ENCODE peak calls at places on chromosomes 6 and 20, in nine cellular contexts. One of them, this sample, is unnamed. For H3K27me3, the result is how much of the 10 kb centered on the place peaks cover.

GRCh38 chr6:16523550-16524379 is 237.5 kb downstream of the ATXN1 start:
- DNase-seq in neural progenitor cell: no peak
- DNase-seq in AG04450: peak
- DNase-seq in cardiac muscle cell: no peak
- DNase-seq in RWPE2: no peak
- DNase-seq in heart right ventricle: no peak
- DNase-seq in stomach: no peak
- DNase-seq in foreskin keratinocyte: no peak
- DNase-seq in PC-3: no peak
- DNase-seq in this sample: no peak

GRCh38 chr6:31579119-31579505 is 3.1 kb downstream of the LTB start:
- DNase-seq in neural progenitor cell: no peak
- DNase-seq in AG04450: no peak
- DNase-seq in cardiac muscle cell: no peak
- DNase-seq in RWPE2: no peak
- DNase-seq in heart right ventricle: no peak
- DNase-seq in stomach: no peak
- DNase-seq in foreskin keratinocyte: no peak
- DNase-seq in PC-3: no peak
- DNase-seq in this sample: no peak

GRCh38 chr6:117441824-117442264 is 16.1 kb upstream of the ROS1 start:
- DNase-seq in neural progenitor cell: no peak
- DNase-seq in AG04450: no peak
- DNase-seq in cardiac muscle cell: no peak
- DNase-seq in RWPE2: no peak
- DNase-seq in heart right ventricle: no peak
- DNase-seq in stomach: no peak
- DNase-seq in foreskin keratinocyte: peak
- DNase-seq in PC-3: peak
- DNase-seq in this sample: no peak

GRCh38 chr6:154494592-154494991 is 15.9 kb downstream of the CNKSR3 start:
- DNase-seq in neural progenitor cell: no peak
- DNase-seq in AG04450: no peak
- DNase-seq in cardiac muscle cell: no peak
- DNase-seq in RWPE2: no peak
- DNase-seq in heart right ventricle: no peak
- DNase-seq in stomach: no peak
- DNase-seq in foreskin keratinocyte: no peak
- DNase-seq in PC-3: no peak
- DNase-seq in this sample: no peak

GRCh38 chr6:134642217-134642616 is 307.7 kb downstream of the ALDH8A1 start:
- DNase-seq in neural progenitor cell: no peak
- DNase-seq in AG04450: peak
- DNase-seq in cardiac muscle cell: no peak
- DNase-seq in RWPE2: no peak
- DNase-seq in heart right ventricle: no peak
- DNase-seq in stomach: no peak
- DNase-seq in foreskin keratinocyte: peak
- DNase-seq in PC-3: no peak
- DNase-seq in this sample: peak

GRCh38 chr6:168442646-168443045 is 1.7 kb downstream of the SMOC2 start:
- DNase-seq in neural progenitor cell: peak
- DNase-seq in AG04450: no peak
- DNase-seq in cardiac muscle cell: peak
- DNase-seq in RWPE2: no peak
- DNase-seq in heart right ventricle: no peak
- DNase-seq in stomach: no peak
- DNase-seq in foreskin keratinocyte: no peak
- DNase-seq in PC-3: no peak
- DNase-seq in this sample: no peak

GRCh38 chr6:16095180-16095579 is 33.7 kb upstream of the MYLIP start:
- DNase-seq in neural progenitor cell: no peak
- DNase-seq in AG04450: no peak
- DNase-seq in cardiac muscle cell: no peak
- DNase-seq in RWPE2: no peak
- DNase-seq in heart right ventricle: no peak
- DNase-seq in stomach: no peak
- DNase-seq in foreskin keratinocyte: no peak
- DNase-seq in PC-3: no peak
- DNase-seq in this sample: no peak

GRCh38 chr6:138541793-138542481 is 42.6 kb upstream of the NHSL1 start:
- DNase-seq in neural progenitor cell: no peak
- DNase-seq in AG04450: no peak
- DNase-seq in cardiac muscle cell: no peak
- DNase-seq in RWPE2: no peak
- DNase-seq in heart right ventricle: no peak
- DNase-seq in stomach: no peak
- DNase-seq in foreskin keratinocyte: no peak
- DNase-seq in PC-3: no peak
- DNase-seq in this sample: no peak

GRCh38 chr6:129251669-129252376 is 368.9 kb downstream of the LAMA2 start:
- DNase-seq in neural progenitor cell: peak
- DNase-seq in AG04450: peak
- DNase-seq in cardiac muscle cell: peak
- DNase-seq in RWPE2: no peak
- DNase-seq in heart right ventricle: no peak
- DNase-seq in stomach: peak
- DNase-seq in foreskin keratinocyte: peak
- DNase-seq in PC-3: peak
- DNase-seq in this sample: peak

GRCh38 chr6:97440590-97441176 is 157.7 kb upstream of the MMS22L start:
- DNase-seq in neural progenitor cell: peak
- DNase-seq in AG04450: no peak
- DNase-seq in cardiac muscle cell: peak
- DNase-seq in RWPE2: no peak
- DNase-seq in heart right ventricle: no peak
- DNase-seq in stomach: no peak
- DNase-seq in foreskin keratinocyte: peak
- DNase-seq in PC-3: peak
- DNase-seq in this sample: no peak

GRCh38 chr20:5570442-5570841 is 179.8 kb upstream of the SHLD1 start:
- DNase-seq in neural progenitor cell: no peak
- DNase-seq in AG04450: no peak
- DNase-seq in cardiac muscle cell: no peak
- DNase-seq in RWPE2: no peak
- DNase-seq in heart right ventricle: no peak
- DNase-seq in stomach: no peak
- DNase-seq in foreskin keratinocyte: no peak
- DNase-seq in PC-3: no peak
- DNase-seq in this sample: no peak

GRCh38 chr6:70415660-70416059 is 2.4 kb downstream of the FAM135A start:
- DNase-seq in neural progenitor cell: no peak
- DNase-seq in AG04450: no peak
- DNase-seq in cardiac muscle cell: no peak
- DNase-seq in RWPE2: no peak
- DNase-seq in heart right ventricle: no peak
- DNase-seq in stomach: no peak
- DNase-seq in foreskin keratinocyte: peak
- DNase-seq in PC-3: peak
- DNase-seq in this sample: no peak

GRCh38 chr6:167279766-167280440 is 11.2 kb upstream of the UNC93A start:
- DNase-seq in neural progenitor cell: no peak
- DNase-seq in AG04450: no peak
- DNase-seq in cardiac muscle cell: no peak
- DNase-seq in RWPE2: no peak
- DNase-seq in heart right ventricle: no peak
- DNase-seq in stomach: no peak
- DNase-seq in foreskin keratinocyte: no peak
- DNase-seq in PC-3: no peak
- DNase-seq in this sample: no peak

GRCh38 chr20:51480507-51481270 is 61.8 kb downstream of the NFATC2 start:
- DNase-seq in neural progenitor cell: no peak
- DNase-seq in AG04450: no peak
- DNase-seq in cardiac muscle cell: no peak
- DNase-seq in RWPE2: peak
- DNase-seq in heart right ventricle: no peak
- DNase-seq in stomach: no peak
- DNase-seq in foreskin keratinocyte: no peak
- DNase-seq in PC-3: no peak
- DNase-seq in this sample: no peak

GRCh38 chr20:309306-309840 is 12.0 kb downstream of the ZCCHC3 start:
- DNase-seq in neural progenitor cell: no peak
- DNase-seq in AG04450: no peak
- DNase-seq in cardiac muscle cell: peak
- DNase-seq in RWPE2: no peak
- DNase-seq in heart right ventricle: no peak
- DNase-seq in stomach: no peak
- DNase-seq in foreskin keratinocyte: no peak
- DNase-seq in PC-3: no peak
- DNase-seq in this sample: no peak

GRCh38 chr6:168078199-168078942 is 641 bp downstream of the FRMD1 start:
- DNase-seq in neural progenitor cell: no peak
- DNase-seq in AG04450: no peak
- DNase-seq in cardiac muscle cell: no peak
- DNase-seq in RWPE2: no peak
- DNase-seq in heart right ventricle: no peak
- DNase-seq in stomach: no peak
- DNase-seq in foreskin keratinocyte: no peak
- DNase-seq in PC-3: no peak
- DNase-seq in this sample: no peak

GRCh38 chr6:117481278-117481925 is 1.1 kb upstream of the DCBLD1 start:
- DNase-seq in neural progenitor cell: peak
- DNase-seq in AG04450: no peak
- DNase-seq in cardiac muscle cell: peak
- DNase-seq in RWPE2: no peak
- DNase-seq in heart right ventricle: no peak
- DNase-seq in stomach: peak
- DNase-seq in foreskin keratinocyte: no peak
- DNase-seq in PC-3: no peak
- DNase-seq in this sample: no peak

GRCh38 chr6:16822529-16822928 is 61.3 kb upstream of the ATXN1 start:
- DNase-seq in neural progenitor cell: no peak
- DNase-seq in AG04450: no peak
- DNase-seq in cardiac muscle cell: no peak
- DNase-seq in RWPE2: no peak
- DNase-seq in heart right ventricle: no peak
- DNase-seq in stomach: no peak
- DNase-seq in foreskin keratinocyte: peak
- DNase-seq in PC-3: peak
- DNase-seq in this sample: no peak

GRCh38 chr6:134453792-134454510 is 136.0 kb upstream of the SGK1 start:
- DNase-seq in neural progenitor cell: no peak
- DNase-seq in AG04450: no peak
- DNase-seq in cardiac muscle cell: no peak
- DNase-seq in RWPE2: no peak
- DNase-seq in heart right ventricle: no peak
- DNase-seq in stomach: peak
- DNase-seq in foreskin keratinocyte: no peak
- DNase-seq in PC-3: peak
- DNase-seq in this sample: no peak

GRCh38 chr20:38338849-38339520 is 7.3 kb upstream of the LBP start:
- DNase-seq in neural progenitor cell: peak
- DNase-seq in AG04450: no peak
- DNase-seq in cardiac muscle cell: peak
- DNase-seq in RWPE2: no peak
- DNase-seq in heart right ventricle: no peak
- DNase-seq in stomach: no peak
- DNase-seq in foreskin keratinocyte: no peak
- DNase-seq in PC-3: peak
- DNase-seq in this sample: no peak
- TF ChIP-seq CTCF in neural progenitor cell: peak
- TF ChIP-seq CTCF in AG04450: peak
- TF ChIP-seq CTCF in cardiac muscle cell: peak
- TF ChIP-seq CTCF in RWPE2: peak
- TF ChIP-seq CTCF in heart right ventricle: peak
- TF ChIP-seq CTCF in stomach: no peak
- TF ChIP-seq CTCF in foreskin keratinocyte: peak
- TF ChIP-seq CTCF in PC-3: peak
- TF ChIP-seq CTCF in this sample: peak

GRCh38 chr6:1601616-1602355 is 7.9 kb upstream of the FOXC1 start:
- DNase-seq in neural progenitor cell: no peak
- DNase-seq in AG04450: no peak
- DNase-seq in cardiac muscle cell: no peak
- DNase-seq in RWPE2: no peak
- DNase-seq in heart right ventricle: no peak
- DNase-seq in stomach: no peak
- DNase-seq in foreskin keratinocyte: no peak
- DNase-seq in PC-3: no peak
- DNase-seq in this sample: no peak
- H3K27me3 ChIP-seq in neural progenitor cell: half or more
- H3K27me3 ChIP-seq in AG04450: half or more
- H3K27me3 ChIP-seq in cardiac muscle cell: under half
- H3K27me3 ChIP-seq in RWPE2: under half
- H3K27me3 ChIP-seq in heart right ventricle: half or more
- H3K27me3 ChIP-seq in stomach: half or more
- H3K27me3 ChIP-seq in foreskin keratinocyte: under half
- H3K27me3 ChIP-seq in PC-3: under half
- H3K27me3 ChIP-seq in this sample: under half

DNA sequence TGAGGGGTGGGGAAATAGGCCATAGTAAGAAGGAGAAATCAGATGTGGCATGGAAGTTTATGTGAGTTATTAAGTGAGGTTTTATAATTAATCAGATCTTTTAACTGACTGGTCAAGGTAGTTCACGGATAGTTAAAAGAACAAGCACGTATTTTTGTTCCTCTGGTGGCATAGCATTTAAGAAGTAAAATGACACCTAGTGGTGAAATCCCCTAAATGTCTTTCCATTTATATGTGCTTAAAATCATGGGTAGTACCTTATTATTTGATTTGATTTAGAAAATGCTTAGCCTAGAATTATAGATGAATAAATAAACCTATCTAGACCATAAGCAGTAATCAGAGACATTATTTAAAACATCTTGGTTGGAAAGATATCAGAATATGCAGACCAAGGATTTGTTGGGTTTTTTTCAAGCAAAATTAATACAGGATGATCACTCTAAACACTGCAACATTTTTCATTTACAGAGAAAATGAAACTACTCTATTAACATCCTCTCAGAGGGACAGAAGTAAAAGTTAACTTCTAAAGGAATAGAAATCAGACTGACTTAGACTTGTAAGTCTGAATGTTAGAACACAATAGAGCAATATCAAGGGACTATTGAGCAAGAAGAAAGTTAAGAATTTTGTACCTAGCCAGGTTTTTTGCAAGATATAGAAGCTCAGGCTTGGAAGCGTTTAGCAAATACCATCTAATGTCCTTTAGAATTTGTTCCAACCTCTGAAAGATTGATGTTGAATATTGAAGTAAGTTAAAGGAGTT is 81.1 kb downstream of the STXBP5 start:
- DNase-seq in neural progenitor cell: peak
- DNase-seq in AG04450: no peak
- DNase-seq in cardiac muscle cell: peak
- DNase-seq in RWPE2: no peak
- DNase-seq in heart right ventricle: no peak
- DNase-seq in stomach: no peak
- DNase-seq in foreskin keratinocyte: peak
- DNase-seq in PC-3: peak
- DNase-seq in this sample: no peak
- TF ChIP-seq CTCF in neural progenitor cell: peak
- TF ChIP-seq CTCF in AG04450: peak
- TF ChIP-seq CTCF in cardiac muscle cell: peak
- TF ChIP-seq CTCF in RWPE2: peak
- TF ChIP-seq CTCF in heart right ventricle: peak
- TF ChIP-seq CTCF in stomach: no peak
- TF ChIP-seq CTCF in foreskin keratinocyte: peak
- TF ChIP-seq CTCF in PC-3: peak
- TF ChIP-seq CTCF in this sample: peak

DNA sequence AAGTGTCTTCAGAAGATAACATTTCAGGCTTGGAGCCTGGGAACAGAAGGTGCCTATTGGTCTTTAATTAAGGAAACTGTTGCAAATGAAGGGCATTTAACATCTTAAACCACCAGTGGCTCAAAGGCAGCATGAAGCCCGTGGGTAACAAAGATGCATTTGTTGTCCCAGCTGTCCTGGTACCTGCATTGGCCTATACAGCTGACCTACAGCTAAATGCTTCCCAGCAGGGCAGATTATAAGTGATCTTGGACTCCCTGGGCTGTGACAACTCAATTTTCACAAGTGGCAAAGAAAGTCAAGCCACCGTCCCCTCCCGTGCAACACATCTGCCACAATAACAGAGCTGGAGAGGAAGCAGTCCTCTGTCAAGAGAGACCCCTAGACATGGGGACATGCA is 31.6 kb upstream of the EDN3 start:
- DNase-seq in neural progenitor cell: peak
- DNase-seq in AG04450: no peak
- DNase-seq in cardiac muscle cell: peak
- DNase-seq in RWPE2: no peak
- DNase-seq in heart right ventricle: no peak
- DNase-seq in stomach: no peak
- DNase-seq in foreskin keratinocyte: no peak
- DNase-seq in PC-3: no peak
- DNase-seq in this sample: no peak
- H3K27me3 ChIP-seq in neural progenitor cell: under half
- H3K27me3 ChIP-seq in AG04450: under half
- H3K27me3 ChIP-seq in cardiac muscle cell: under half
- H3K27me3 ChIP-seq in RWPE2: half or more
- H3K27me3 ChIP-seq in heart right ventricle: half or more
- H3K27me3 ChIP-seq in stomach: under half
- H3K27me3 ChIP-seq in foreskin keratinocyte: under half
- H3K27me3 ChIP-seq in PC-3: half or more
- H3K27me3 ChIP-seq in this sample: under half

This sample was measured in kidney epithelial cell.